ENCODE peak calls at places on chromosomes 11 and 22, in seven cellular contexts. X, E, D, Z, Q, N and L are unnamed samples.

GRCh38 chr11:19828382-19829108 is 115.9 kb downstream of the NAV2 start:
- DNase-seq in D (no peak), Q (no peak), X (no peak), Z (no peak), E (no peak), N (no peak), L (no peak)

GRCh38 chr22:21582801-21583740 is 15.6 kb downstream of the UBE2L3 start:
- DNase-seq in Z (no peak), D (no peak), Q (no peak), N (no peak), X (no peak), E (no peak), L (no peak)

GRCh38 chr11:6618117-6619020 is 853 bp downstream of the TPP1 start:
- DNase-seq in N (no peak), D (no peak), Q (peak; percentile 82), X (peak; percentile 92), E (no peak), Z (no peak), L (peak; percentile 60)

GRCh38 chr22:17647452-17647851 is 8.9 kb downstream of the BCL2L13 start:
- DNase-seq in Q (no peak), E (no peak), N (no peak), X (no peak), Z (no peak), D (no peak), L (no peak)

GRCh38 chr11:10648896-10649295 is 44.7 kb downstream of the IRAG1 start:
- DNase-seq in E (no peak), Q (no peak), N (no peak), X (no peak), D (peak; percentile 56), Z (no peak), L (no peak)

GRCh38 chr11:112727341-112727841 is 233.8 kb upstream of the NCAM1 start:
- DNase-seq in Z (no peak), D (no peak), X (no peak), E (no peak), Q (no peak), N (no peak), L (no peak)

GRCh38 chr11:63855975-63856374 is 17.1 kb downstream of the MARK2 start:
- DNase-seq in Z (no peak), E (no peak), D (no peak), N (no peak), Q (no peak), X (no peak), L (no peak)

GRCh38 chr11:88320149-88320559 is 17.4 kb downstream of the CTSC start:
- DNase-seq in E (no peak), Q (no peak), N (no peak), X (peak; percentile 25), Z (no peak), D (no peak), L (no peak)

GRCh38 chr11:116500002-116500832 is 272.6 kb downstream of the BUD13 start:
- DNase-seq in Q (no peak), N (no peak), E (no peak), X (no peak), Z (peak; percentile 32), D (peak; percentile 70), L (no peak)

GRCh38 chr22:46693634-46694422 is 44.2 kb downstream of the CERK start:
- DNase-seq in Q (no peak), Z (no peak), D (no peak), N (no peak), X (no peak), E (no peak), L (no peak)

GRCh38 chr11:9982127-9982795 is 311.8 kb downstream of the SBF2 start:
- DNase-seq in Q (no peak), D (no peak), X (peak; percentile 79), E (no peak), Z (no peak), N (no peak), L (no peak)

GRCh38 chr11:67583319-67584204 is at the start of gene GSTP1:
- DNase-seq in D (peak; percentile 95), N (peak; percentile 92), Q (peak; percentile 86), X (peak; percentile 94), Z (peak; percentile 90), E (peak; percentile 81), L (peak; percentile 79)

GRCh38 chr22:45757068-45757467 is 85.4 kb downstream of the ATXN10 start:
- DNase-seq in N (peak; percentile 46), Z (peak; percentile 92), D (no peak), Q (no peak), E (no peak), X (no peak), L (no peak)

GRCh38 chr11:85912414-85912813 is 57.2 kb downstream of the CCDC83 start:
- DNase-seq in Z (peak; percentile 24), Q (no peak), D (no peak), X (no peak), N (no peak), E (no peak), L (no peak)

GRCh38 chr11:17974246-17974645 is 38.6 kb downstream of the SERGEF start:
- DNase-seq in Z (no peak), X (no peak), E (no peak), D (no peak), N (no peak), Q (no peak), L (no peak)

GRCh38 chr22:46088541-46089311 is 61.6 kb upstream of the PPARA start:
- DNase-seq in N (peak; percentile 86), Q (no peak), Z (no peak), E (no peak), D (peak; percentile 83), X (peak; percentile 79), L (no peak)

GRCh38 chr11:1766719-1767398 is 3.1 kb upstream of the CTSD start:
- DNase-seq in X (no peak), D (no peak), E (no peak), Z (no peak), N (peak; percentile 9), Q (no peak), L (no peak)

GRCh38 chr11:123973816-123974215 is 3.8 kb downstream of the OR10S1 start:
- DNase-seq in N (no peak), Q (no peak), D (no peak), X (peak; percentile 96), Z (no peak), E (no peak), L (no peak)

GRCh38 chr11:65498042-65498726 is 661 bp upstream of the MALAT1 start:
- DNase-seq in E (no peak), D (peak; percentile 85), Z (peak; percentile 72), Q (no peak), N (peak; percentile 71), X (no peak), L (peak; percentile 25)

GRCh38 chr11:9253086-9253485 is 12.1 kb downstream of the DENND5A start:
- DNase-seq in X (peak; percentile 78), D (no peak), Q (no peak), N (no peak), E (no peak), Z (peak; percentile 24), L (no peak)

GRCh38 chr22:23815781-23816551 is 22.8 kb downstream of the DERL3 start:
- DNase-seq in E (no peak), X (no peak), Z (no peak), N (no peak), Q (no peak), D (no peak), L (no peak)

GRCh38 chr11:70556884-70557741 is 158.8 kb downstream of the CTTN start:
- DNase-seq in E (no peak), N (no peak), X (no peak), D (no peak), Z (no peak), Q (no peak), L (no peak)

GRCh38 chr22:49381595-49382450 is 445.9 kb downstream of the BRD1 start:
- DNase-seq in Q (peak; percentile 9), X (no peak), D (peak; percentile 64), E (no peak), Z (no peak), N (no peak), L (no peak)
- H3K4me1 ChIP-seq in Q (no peaks in the 10 kb centered on the region), X (no peaks in the 10 kb centered on the region), D (no peaks in the 10 kb centered on the region), E (no peaks in the 10 kb centered on the region), Z (no peaks in the 10 kb centered on the region), N (no peaks in the 10 kb centered on the region), L (no peaks in the 10 kb centered on the region)

GRCh38 chr11:8167796-8168195 is 1.0 kb downstream of the RIC3 start:
- DNase-seq in Z (no peak), Q (no peak), N (no peak), D (no peak), X (no peak), E (no peak), L (no peak)

DNA sequence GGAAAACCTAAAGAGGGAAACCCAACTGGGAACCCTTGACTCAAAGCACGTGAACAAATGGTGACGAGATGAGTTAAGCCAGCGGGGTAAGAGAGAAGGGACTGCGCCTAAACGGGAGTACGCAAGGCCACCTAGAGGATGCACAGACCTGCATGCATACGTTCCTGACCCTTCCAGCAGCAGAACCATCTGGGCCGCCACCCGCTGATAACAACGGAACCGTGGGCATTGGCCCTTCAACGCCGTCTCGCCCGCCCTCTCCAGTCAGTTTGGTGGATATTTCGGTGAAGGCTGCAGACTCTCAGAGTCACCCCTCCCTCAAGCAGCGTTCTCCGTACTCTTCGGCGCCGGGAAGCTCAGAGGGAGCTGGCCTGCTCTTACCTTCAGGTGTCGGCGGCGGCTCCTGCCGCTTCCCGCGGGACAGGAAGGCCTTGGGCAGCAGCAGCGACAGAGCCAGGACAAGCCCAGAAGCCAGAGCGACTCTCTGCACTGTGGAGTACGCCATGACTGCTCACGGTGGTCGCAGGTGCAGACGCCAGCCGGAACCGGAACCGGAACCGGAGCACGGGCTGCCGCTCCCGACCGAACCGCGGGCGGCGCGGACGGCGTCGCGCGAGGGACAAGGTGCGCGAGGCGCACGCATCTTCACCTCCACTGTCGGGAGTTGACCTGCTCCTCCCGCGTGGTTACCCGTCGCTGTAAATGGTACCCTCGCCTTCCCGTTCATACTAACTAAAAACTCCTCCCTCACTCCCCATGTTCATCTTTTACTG is at the start of gene RIC3:
- DNase-seq in Z (peak; percentile 79), X (no peak), Q (peak; percentile 56), E (no peak), D (no peak), N (peak; percentile 57), L (peak; percentile 48)
- H3K4me3 ChIP-seq in Z (peak within 1 kb of the TSS; percentile 85), X (no peak within 1 kb of the TSS), Q (peak within 1 kb of the TSS; percentile 56), E (peak within 1 kb of the TSS; percentile 54), D (peak within 1 kb of the TSS; percentile 61), N (peak within 1 kb of the TSS; percentile 86), L (peak within 1 kb of the TSS; percentile 73)

DNA sequence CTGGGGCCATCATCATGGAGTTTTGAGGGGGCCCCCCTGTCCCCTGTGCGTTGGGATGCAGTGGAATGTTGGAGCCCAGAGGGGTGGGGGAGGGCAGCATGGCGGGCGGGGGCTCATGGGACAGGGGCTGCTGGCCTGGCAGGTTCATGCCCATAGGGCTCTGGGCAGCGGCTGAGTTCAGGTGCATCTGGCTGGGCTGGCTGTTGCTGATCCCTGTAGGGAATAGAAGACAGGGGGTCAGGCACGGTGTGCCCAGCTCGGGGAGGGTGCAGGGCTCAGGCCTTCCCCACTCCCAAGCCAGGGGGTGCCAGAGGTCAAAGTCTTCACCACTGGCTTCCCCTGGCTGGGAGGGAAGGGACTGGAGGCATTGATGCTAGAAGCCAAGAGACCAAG is 15.6 kb downstream of the CXCR5 start:
- DNase-seq in X (no peak), N (peak; percentile 16), Z (no peak), Q (no peak), E (no peak), D (no peak), L (no peak)
- TF ChIP-seq CTCF in X (no peak), N (no peak), Z (peak; percentile 32), Q (no peak), E (no peak), D (no peak), L (no peak)

DNA sequence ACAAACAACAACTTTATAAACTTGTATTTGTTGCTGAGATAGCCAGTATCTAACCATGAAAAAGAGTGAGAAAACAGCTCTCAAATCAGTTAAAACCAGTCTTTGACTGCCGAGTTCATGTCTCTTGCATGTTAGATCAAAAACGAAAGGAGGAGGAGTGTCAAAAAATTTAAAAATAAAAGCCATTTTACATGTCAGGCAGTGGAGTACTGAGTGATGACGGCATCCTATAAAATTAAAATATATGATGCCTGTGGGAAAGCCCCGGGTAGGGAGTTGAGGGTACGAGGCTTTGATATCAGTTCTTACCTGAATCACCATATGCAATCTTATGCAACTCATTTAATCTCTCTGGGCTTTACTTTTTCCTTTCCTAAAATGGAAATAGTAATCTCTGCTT is 117.3 kb downstream of the ETS1 start:
- DNase-seq in Q (no peak), Z (no peak), X (no peak), D (no peak), N (no peak), E (no peak), L (no peak)
- H3K4me1 ChIP-seq in Q (no peaks in the 10 kb centered on the region), Z (no peaks in the 10 kb centered on the region), X (peaks cover 21% of the 10 kb centered on the region), D (peaks cover 50% of the 10 kb centered on the region), N (peaks cover 28% of the 10 kb centered on the region), E (peaks cover 27% of the 10 kb centered on the region), L (peaks cover 100% of the 10 kb centered on the region)